ENCODE peak calls at places on chromosome 13, in five cellular contexts. One of them, this sample, is unnamed.

GRCh38 chr13:112799394-112799793 is 109.6 kb downstream of the ATP11A start:
- DNase-seq in neural crest cell: no peak
- DNase-seq in stomach: no peak
- DNase-seq in AG04450: no peak
- DNase-seq in CD4-positive, alpha-beta T cell: no peak
- DNase-seq in this sample: no peak

GRCh38 chr13:41565221-41565620 is 107.9 kb downstream of the RGCC start:
- DNase-seq in neural crest cell: no peak
- DNase-seq in stomach: no peak
- DNase-seq in AG04450: peak
- DNase-seq in CD4-positive, alpha-beta T cell: no peak
- DNase-seq in this sample: no peak

GRCh38 chr13:41568990-41569387 is 111.6 kb downstream of the RGCC start:
- DNase-seq in neural crest cell: no peak
- DNase-seq in stomach: no peak
- DNase-seq in AG04450: no peak
- DNase-seq in CD4-positive, alpha-beta T cell: no peak
- DNase-seq in this sample: no peak

GRCh38 chr13:100454876-100455275 is 133.7 kb downstream of the GGACT start:
- DNase-seq in neural crest cell: no peak
- DNase-seq in stomach: no peak
- DNase-seq in AG04450: peak
- DNase-seq in CD4-positive, alpha-beta T cell: no peak
- DNase-seq in this sample: no peak

GRCh38 chr13:32988588-32989256 is 27.5 kb upstream of the KL start:
- DNase-seq in neural crest cell: no peak
- DNase-seq in stomach: no peak
- DNase-seq in AG04450: no peak
- DNase-seq in CD4-positive, alpha-beta T cell: no peak
- DNase-seq in this sample: no peak

GRCh38 chr13:27401210-27401609 is 23.2 kb upstream of the GTF3A start:
- DNase-seq in neural crest cell: no peak
- DNase-seq in stomach: no peak
- DNase-seq in AG04450: no peak
- DNase-seq in CD4-positive, alpha-beta T cell: no peak
- DNase-seq in this sample: no peak

GRCh38 chr13:42401376-42401775 is 129.4 kb downstream of the AKAP11 start:
- DNase-seq in neural crest cell: no peak
- DNase-seq in stomach: no peak
- DNase-seq in AG04450: no peak
- DNase-seq in CD4-positive, alpha-beta T cell: no peak
- DNase-seq in this sample: no peak

GRCh38 chr13:30158774-30159445 is 148.4 kb downstream of the KATNAL1 start:
- DNase-seq in neural crest cell: no peak
- DNase-seq in stomach: peak
- DNase-seq in AG04450: peak
- DNase-seq in CD4-positive, alpha-beta T cell: no peak
- DNase-seq in this sample: no peak

GRCh38 chr13:49220856-49221614 is 897 bp downstream of the MLNR start:
- DNase-seq in neural crest cell: no peak
- DNase-seq in stomach: no peak
- DNase-seq in AG04450: no peak
- DNase-seq in CD4-positive, alpha-beta T cell: no peak
- DNase-seq in this sample: no peak

GRCh38 chr13:114222461-114222968 is 12.2 kb upstream of the CDC16 start:
- DNase-seq in neural crest cell: no peak
- DNase-seq in stomach: no peak
- DNase-seq in AG04450: no peak
- DNase-seq in CD4-positive, alpha-beta T cell: no peak
- DNase-seq in this sample: no peak

DNA sequence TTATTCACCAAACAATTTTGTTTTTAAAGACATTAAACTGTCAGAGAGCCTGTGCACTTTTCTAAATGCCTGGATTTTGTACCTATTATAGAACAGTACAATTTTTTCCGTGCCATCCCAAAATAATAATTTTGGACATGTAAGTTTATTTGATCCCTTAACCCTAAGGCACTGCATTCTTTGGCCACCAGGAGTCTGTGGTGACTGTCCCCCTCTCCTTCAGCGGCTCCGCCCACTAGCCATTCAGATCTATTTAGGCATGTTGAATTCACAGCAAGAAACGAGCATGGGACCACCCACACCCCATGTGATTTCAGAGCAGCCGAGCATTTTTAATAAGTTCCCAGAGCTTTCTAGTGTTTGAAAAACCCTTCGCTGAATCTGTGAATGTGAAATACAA is 567.5 kb downstream of the MYO16 start:
- DNase-seq in neural crest cell: peak
- DNase-seq in stomach: no peak
- DNase-seq in AG04450: no peak
- DNase-seq in CD4-positive, alpha-beta T cell: no peak
- DNase-seq in this sample: no peak
- TF ChIP-seq CTCF in neural crest cell: peak
- TF ChIP-seq CTCF in stomach: no peak
- TF ChIP-seq CTCF in AG04450: no peak
- TF ChIP-seq CTCF in CD4-positive, alpha-beta T cell: no peak
- TF ChIP-seq CTCF in this sample: peak

DNA sequence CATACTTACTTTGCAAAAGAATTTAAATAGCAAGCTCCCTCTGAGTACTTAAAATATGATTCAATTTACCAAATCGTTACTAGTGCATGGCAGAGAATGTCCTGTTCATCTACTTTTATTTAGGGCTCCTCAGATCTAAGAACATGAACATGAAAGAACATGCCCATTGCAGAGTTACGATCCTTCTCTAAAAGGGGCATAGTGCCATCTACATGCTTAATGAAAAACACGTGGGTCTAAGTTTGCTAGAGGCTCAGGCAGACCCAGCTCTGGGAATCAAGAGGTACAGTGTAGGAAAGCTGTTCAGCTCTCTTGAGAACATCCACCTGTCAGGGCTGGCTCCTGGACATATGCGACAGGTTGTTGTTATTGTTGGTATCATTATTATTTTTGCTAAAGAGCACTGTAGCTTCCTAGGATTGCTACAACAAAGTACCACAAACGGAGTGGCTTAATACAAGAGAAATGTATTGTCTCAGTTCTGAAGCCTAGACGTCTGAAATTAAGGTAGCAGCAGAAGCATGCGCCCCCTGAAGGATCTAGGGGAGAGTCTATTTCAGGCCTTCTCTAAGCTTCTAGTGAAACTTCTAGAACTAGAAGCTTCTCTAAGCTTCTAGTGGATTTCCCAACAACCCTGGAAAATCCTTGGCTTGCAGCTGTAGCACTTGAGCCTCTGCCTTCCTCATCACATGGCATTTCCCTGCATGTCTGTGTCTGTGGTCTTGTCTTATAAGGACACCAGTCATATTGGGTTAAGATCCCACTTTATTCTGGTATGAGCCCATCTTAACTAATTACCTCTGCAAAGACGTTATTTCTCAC is 133.9 kb downstream of the DCT start:
- DNase-seq in neural crest cell: no peak
- DNase-seq in stomach: no peak
- DNase-seq in AG04450: no peak
- DNase-seq in CD4-positive, alpha-beta T cell: no peak
- DNase-seq in this sample: no peak
- TF ChIP-seq CTCF in neural crest cell: no peak
- TF ChIP-seq CTCF in stomach: no peak
- TF ChIP-seq CTCF in AG04450: peak
- TF ChIP-seq CTCF in CD4-positive, alpha-beta T cell: peak
- TF ChIP-seq CTCF in this sample: no peak

GRCh38 chr13:39051157-39051556 is 12.9 kb downstream of the NHLRC3 start:
- DNase-seq in neural crest cell: no peak
- DNase-seq in stomach: no peak
- DNase-seq in AG04450: no peak
- DNase-seq in CD4-positive, alpha-beta T cell: no peak
- DNase-seq in this sample: no peak
- TF ChIP-seq CTCF in neural crest cell: peak
- TF ChIP-seq CTCF in stomach: no peak
- TF ChIP-seq CTCF in AG04450: peak
- TF ChIP-seq CTCF in CD4-positive, alpha-beta T cell: peak
- TF ChIP-seq CTCF in this sample: peak

DNA sequence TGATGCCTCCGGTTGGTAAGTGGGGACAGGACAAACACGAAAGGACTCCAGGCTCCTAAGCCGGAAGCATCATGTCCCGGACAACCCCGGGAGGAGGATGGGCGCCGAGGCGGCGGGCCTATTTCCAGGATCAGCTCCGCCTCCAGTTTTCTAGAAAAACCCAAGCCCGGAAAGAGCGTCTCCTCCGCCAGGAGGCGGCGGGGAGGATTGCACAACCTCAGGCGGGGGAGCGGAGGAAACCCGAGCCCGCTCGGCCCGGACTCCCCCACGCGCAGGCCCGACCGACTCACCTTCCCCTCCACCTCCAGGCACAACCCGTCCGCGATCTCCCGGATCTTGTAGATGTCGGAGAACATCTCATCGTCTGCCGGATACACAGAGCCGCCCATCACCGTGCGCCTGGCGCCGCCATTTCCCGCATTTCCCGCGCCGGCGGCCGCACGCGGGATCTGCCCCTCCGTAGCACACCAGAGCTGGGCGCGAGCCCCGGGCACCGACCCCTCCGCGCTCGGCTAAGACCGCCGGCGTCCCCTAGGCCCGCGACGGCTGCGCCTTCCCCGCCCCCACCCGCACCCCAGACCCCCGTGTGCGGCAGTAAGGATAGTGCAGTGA is 455 bp downstream of the TPT1 start:
- DNase-seq in neural crest cell: peak
- DNase-seq in stomach: peak
- DNase-seq in AG04450: peak
- DNase-seq in CD4-positive, alpha-beta T cell: peak
- DNase-seq in this sample: peak
- TF ChIP-seq CTCF in neural crest cell: peak
- TF ChIP-seq CTCF in stomach: peak
- TF ChIP-seq CTCF in AG04450: peak
- TF ChIP-seq CTCF in CD4-positive, alpha-beta T cell: peak
- TF ChIP-seq CTCF in this sample: peak

GRCh38 chr13:39888865-39889810 is 233.7 kb downstream of the COG6 start:
- DNase-seq in neural crest cell: no peak
- DNase-seq in stomach: no peak
- DNase-seq in AG04450: no peak
- DNase-seq in CD4-positive, alpha-beta T cell: no peak
- DNase-seq in this sample: no peak
- TF ChIP-seq CTCF in neural crest cell: no peak
- TF ChIP-seq CTCF in stomach: no peak
- TF ChIP-seq CTCF in AG04450: no peak
- TF ChIP-seq CTCF in CD4-positive, alpha-beta T cell: no peak
- TF ChIP-seq CTCF in this sample: no peak

DNA sequence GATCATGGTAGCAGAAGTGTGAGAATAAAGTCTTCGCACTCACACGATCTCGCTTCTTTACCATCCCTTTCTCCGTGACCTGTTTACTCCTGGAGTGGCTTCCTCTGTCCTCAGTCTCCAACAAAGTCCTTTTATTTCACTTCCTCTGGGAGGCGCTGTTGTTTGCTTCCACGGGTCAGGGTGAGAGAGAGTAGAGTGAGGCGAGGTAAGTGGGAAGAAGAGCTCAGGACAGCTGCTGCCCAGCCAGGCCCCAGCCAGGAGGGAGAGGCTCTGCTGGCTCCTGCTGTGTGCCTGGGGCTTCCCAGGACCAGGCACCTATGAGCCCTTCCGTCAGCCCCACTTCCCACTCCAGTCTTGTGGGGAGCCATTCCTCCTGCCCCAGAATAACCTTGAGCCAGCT is 242.1 kb downstream of the FGF9 start:
- DNase-seq in neural crest cell: no peak
- DNase-seq in stomach: no peak
- DNase-seq in AG04450: no peak
- DNase-seq in CD4-positive, alpha-beta T cell: no peak
- DNase-seq in this sample: no peak
- TF ChIP-seq CTCF in neural crest cell: no peak
- TF ChIP-seq CTCF in stomach: no peak
- TF ChIP-seq CTCF in AG04450: peak
- TF ChIP-seq CTCF in CD4-positive, alpha-beta T cell: no peak
- TF ChIP-seq CTCF in this sample: peak

GRCh38 chr13:40171566-40171965 is 494.9 kb downstream of the FOXO1 start:
- DNase-seq in neural crest cell: no peak
- DNase-seq in stomach: no peak
- DNase-seq in AG04450: no peak
- DNase-seq in CD4-positive, alpha-beta T cell: no peak
- DNase-seq in this sample: no peak
- TF ChIP-seq CTCF in neural crest cell: no peak
- TF ChIP-seq CTCF in stomach: no peak
- TF ChIP-seq CTCF in AG04450: no peak
- TF ChIP-seq CTCF in CD4-positive, alpha-beta T cell: no peak
- TF ChIP-seq CTCF in this sample: no peak